ENCODE peak calls at places on chromosome 12, in five cellular contexts. J, H, C, V and A are unnamed samples.

GRCh38 chr12:1509703-1510395 is 84.5 kb downstream of the FBXL14 start:
- DNase-seq in J (no peak), H (no peak), C (no peak), V (no peak), A (no peak)

GRCh38 chr12:79997115-79997805 is 62.4 kb upstream of the PPP1R12A start:
- DNase-seq in J (no peak), H (no peak), C (no peak), V (no peak), A (no peak)

GRCh38 chr12:105040476-105040875 is 43.8 kb downstream of the ALDH1L2 start:
- DNase-seq in J (no peak), H (no peak), C (no peak), V (no peak), A (no peak)

GRCh38 chr12:131832393-131833231 is 4.4 kb downstream of the MMP17 start:
- DNase-seq in J (peak), H (no peak), C (no peak), V (no peak), A (no peak)

GRCh38 chr12:91918431-91918830 is 227.2 kb downstream of the BTG1 start:
- DNase-seq in J (no peak), H (no peak), C (no peak), V (no peak), A (no peak)

GRCh38 chr12:127121494-127122070 is 1145.4 kb upstream of the TMEM132C start:
- DNase-seq in J (no peak), H (no peak), C (no peak), V (no peak), A (no peak)

GRCh38 chr12:84632556-84632955 is 280.0 kb downstream of the SLC6A15 start:
- DNase-seq in J (no peak), H (no peak), C (no peak), V (no peak), A (no peak)

GRCh38 chr12:4143909-4144308 is 129.7 kb upstream of the CCND2 start:
- DNase-seq in J (no peak), H (no peak), C (peak), V (no peak), A (no peak)

GRCh38 chr12:131041216-131041967 is 87.7 kb downstream of the ADGRD1 start:
- DNase-seq in J (no peak), H (no peak), C (no peak), V (no peak), A (no peak)

GRCh38 chr12:53756300-53757094 is 4.7 kb upstream of the CISTR start:
- DNase-seq in J (no peak), H (no peak), C (peak), V (no peak), A (no peak)

GRCh38 chr12:120839503-120839902 is 64.7 kb downstream of the SPPL3 start:
- DNase-seq in J (no peak), H (no peak), C (no peak), V (no peak), A (no peak)

GRCh38 chr12:51343201-51343600 is 3.3 kb downstream of the CELA1 start:
- DNase-seq in J (no peak), H (no peak), C (no peak), V (no peak), A (no peak)

GRCh38 chr12:63276537-63277365 is 125.8 kb upstream of the AVPR1A start:
- DNase-seq in J (peak), H (peak), C (peak), V (no peak), A (peak)

GRCh38 chr12:60335765-60336164 is 739.9 kb downstream of the SLC16A7 start:
- DNase-seq in J (no peak), H (peak), C (peak), V (no peak), A (no peak)

GRCh38 chr12:65836419-65837197 is 12.3 kb downstream of the HMGA2 start:
- DNase-seq in J (no peak), H (no peak), C (no peak), V (no peak), A (no peak)

GRCh38 chr12:95633049-95633545 is 81.8 kb upstream of the USP44 start:
- DNase-seq in J (peak), H (peak), C (no peak), V (no peak), A (no peak)

GRCh38 chr12:33560653-33561208 is 121.1 kb upstream of the SYT10 start:
- DNase-seq in J (no peak), H (no peak), C (peak), V (no peak), A (no peak)

GRCh38 chr12:46944771-46945170 is 119.0 kb upstream of the SLC38A4 start:
- DNase-seq in J (no peak), H (no peak), C (no peak), V (no peak), A (no peak)

GRCh38 chr12:30811966-30812365 is 57.2 kb upstream of the CAPRIN2 start:
- DNase-seq in J (no peak), H (no peak), C (no peak), V (no peak), A (no peak)

GRCh38 chr12:105485321-105485910 is 154.9 kb downstream of the C12orf75 start:
- DNase-seq in J (no peak), H (peak), C (no peak), V (no peak), A (no peak)

GRCh38 chr12:49190317-49190716 is 1.4 kb upstream of the TUBA1A start:
- DNase-seq in J (no peak), H (no peak), C (peak), V (no peak), A (no peak)

GRCh38 chr12:59408431-59408830 is 187.4 kb upstream of the SLC16A7 start:
- DNase-seq in J (no peak), H (peak), C (no peak), V (no peak), A (no peak)

GRCh38 chr12:52742822-52743457 is 34.2 kb downstream of the KRT76 start:
- DNase-seq in J (no peak), H (no peak), C (no peak), V (no peak), A (no peak)

GRCh38 chr12:118058881-118059644 is 1.9 kb downstream of the WSB2 start:
- DNase-seq in J (no peak), H (no peak), C (no peak), V (no peak), A (no peak)